ENCODE peak calls at places on chromosome X, in five cellular contexts. V, I, Q, U and R are unnamed samples.

GRCh38 chrX:42362219-42362618 is 415.7 kb downstream of the PPP1R2C start:
- DNase-seq in I (no peak), U (no peak), V (no peak), Q (no peak), R (no peak)

GRCh38 chrX:74179071-74179470 is 124.9 kb upstream of the ZCCHC13 start:
- DNase-seq in Q (no peak), U (no peak), I (no peak), V (no peak), R (no peak)

GRCh38 chrX:107574054-107574683 is 54.1 kb upstream of the PRPS1 start:
- DNase-seq in U (no peak), I (no peak), V (no peak), Q (no peak), R (no peak)

GRCh38 chrX:133685806-133686205 is 270.5 kb upstream of the GPC4 start:
- DNase-seq in I (no peak), U (no peak), V (no peak), Q (no peak), R (peak)

GRCh38 chrX:57643698-57644097 is 36.4 kb downstream of the NLRP2B start:
- DNase-seq in Q (no peak), I (no peak), V (no peak), U (no peak), R (no peak)

GRCh38 chrX:41224606-41225005 is 109.4 kb upstream of the DDX3X start:
- DNase-seq in I (no peak), U (no peak), V (no peak), Q (no peak), R (no peak)

GRCh38 chrX:51899741-51900140 is 6.3 kb downstream of the MAGED1 start:
- DNase-seq in V (no peak), Q (no peak), U (no peak), I (no peak), R (no peak)

GRCh38 chrX:118644378-118644777 is 83.0 kb upstream of the IL13RA1 start:
- DNase-seq in I (peak), V (no peak), U (no peak), Q (peak), R (no peak)

GRCh38 chrX:129649268-129650182 is 5.2 kb downstream of the APLN start:
- DNase-seq in U (no peak), I (no peak), Q (no peak), V (no peak), R (no peak)

GRCh38 chrX:108090474-108091265 is 672 bp downstream of the PSMD10 start:
- DNase-seq in Q (no peak), V (no peak), I (no peak), U (no peak), R (no peak)

GRCh38 chrX:119971184-119971583 is 27.6 kb upstream of the NKAP start:
- DNase-seq in U (no peak), V (no peak), I (no peak), Q (no peak), R (no peak)

GRCh38 chrX:47129879-47130358 is 14.6 kb downstream of the NDUFB11 start:
- DNase-seq in Q (no peak), V (no peak), I (no peak), U (no peak), R (no peak)

GRCh38 chrX:148537556-148538182 is 37.3 kb downstream of the AFF2 start:
- DNase-seq in U (no peak), I (no peak), Q (no peak), V (no peak), R (no peak)

GRCh38 chrX:630007-630921 is at the start of gene SHOX:
- DNase-seq in I (no peak), Q (no peak), V (no peak), U (no peak), R (no peak)

GRCh38 chrX:25442501-25442900 is 426.7 kb upstream of the ARX start:
- DNase-seq in Q (no peak), I (no peak), U (no peak), V (no peak), R (no peak)

GRCh38 chrX:8738588-8739189 is 6.8 kb upstream of the ANOS1 start:
- DNase-seq in U (no peak), I (peak), Q (no peak), V (no peak), R (no peak)

GRCh38 chrX:139078342-139078741 is 366.8 kb upstream of the FGF13 start:
- DNase-seq in U (no peak), Q (no peak), I (no peak), V (no peak), R (no peak)

GRCh38 chrX:17377047-17377692 is 2.2 kb downstream of the NHS start:
- DNase-seq in V (no peak), I (no peak), U (no peak), Q (peak), R (no peak)

GRCh38 chrX:132676561-132677186 is 187.8 kb upstream of the MBNL3 start:
- DNase-seq in Q (no peak), V (no peak), U (no peak), I (no peak), R (no peak)

GRCh38 chrX:101785142-101785541 is 125.5 kb upstream of the ARMCX2 start:
- DNase-seq in U (no peak), Q (no peak), V (no peak), I (no peak), R (no peak)

GRCh38 chrX:54481751-54482150 is 14.3 kb downstream of the FGD1 start:
- DNase-seq in V (no peak), U (no peak), Q (no peak), I (peak), R (no peak)

GRCh38 chrX:77298790-77299189 is 148.4 kb upstream of the FGF16 start:
- DNase-seq in U (no peak), Q (no peak), I (no peak), V (no peak), R (no peak)

GRCh38 chrX:139112432-139112831 is 400.9 kb upstream of the FGF13 start:
- DNase-seq in V (no peak), I (no peak), U (no peak), Q (no peak), R (no peak)

GRCh38 chrX:16268206-16268605 is 100.9 kb downstream of the MAGEB17 start:
- DNase-seq in U (no peak), Q (no peak), I (no peak), V (no peak), R (no peak)

GRCh38 chrX:1493877-1494510 is 41.3 kb upstream of the ASMTL start:
- DNase-seq in Q (no peak), V (no peak), I (no peak), U (no peak), R (no peak)

GRCh38 chrX:68894513-68895338 is 65.9 kb downstream of the EFNB1 start:
- DNase-seq in I (peak), U (no peak), Q (no peak), V (no peak), R (peak)
- H3K9ac ChIP-seq in I (no peak), U (no peak), Q (no peak), V (no peak), R (peak)

GRCh38 chrX:155071694-155072215 is 447 bp downstream of the BRCC3 start:
- DNase-seq in V (no peak), I (no peak), U (no peak), Q (no peak), R (no peak)
- TF ChIP-seq YY1 in V (no peak), I (no peak), U (no peak), Q (no peak), R (no peak)

GRCh38 chrX:114584434-114584943 is 603 bp downstream of the HTR2C start:
- DNase-seq in Q (no peak), V (no peak), I (no peak), U (no peak), R (no peak)

GRCh38 chrX:114582698-114583395 is 1.0 kb upstream of the HTR2C start:
- DNase-seq in V (no peak), U (no peak), I (no peak), Q (no peak), R (no peak)

GRCh38 chrX:114582264-114582632 is 1.6 kb upstream of the HTR2C start:
- DNase-seq in Q (no peak), I (no peak), V (no peak), U (no peak), R (no peak)

GRCh38 chrX:114584983-114585842 is 1.3 kb downstream of the HTR2C start:
- DNase-seq in U (no peak), Q (no peak), V (no peak), I (no peak), R (no peak)

DNA sequence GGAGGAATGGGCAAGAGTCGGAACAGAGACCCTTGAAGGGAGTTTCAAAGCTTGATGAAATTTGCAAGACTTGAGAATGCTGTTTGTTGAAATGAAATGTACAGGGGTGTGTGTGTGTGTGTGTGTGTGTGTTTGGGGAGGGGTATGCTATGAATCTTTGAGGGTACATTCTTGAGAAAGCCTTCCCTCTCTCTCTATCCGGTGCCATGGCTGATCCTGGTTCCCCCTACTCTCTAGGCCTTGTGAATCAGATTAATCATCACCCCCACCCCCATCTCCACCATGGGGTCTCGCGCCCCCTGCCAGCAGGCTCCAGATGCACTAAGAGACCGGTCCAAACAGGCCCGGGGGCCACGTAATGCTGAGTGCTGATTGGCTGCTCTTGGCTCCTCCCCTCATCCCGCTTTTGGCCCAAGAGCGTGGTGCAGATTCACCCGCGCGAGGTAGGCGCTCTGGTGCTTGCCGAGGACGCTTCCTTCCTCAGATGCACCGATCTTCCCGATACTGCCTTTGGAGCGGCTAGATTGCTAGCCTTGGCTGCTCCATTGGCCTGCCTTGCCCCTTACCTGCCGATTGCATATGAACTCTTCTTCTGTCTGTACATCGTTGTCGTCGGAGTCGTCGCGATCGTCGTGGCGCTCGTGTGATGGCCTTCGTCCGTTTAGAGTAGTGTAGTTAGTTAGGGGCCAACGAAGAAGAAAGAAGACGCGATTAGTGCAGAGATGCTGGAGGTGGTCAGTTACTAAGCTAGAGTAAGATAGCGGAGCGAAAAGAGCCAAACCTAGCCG is at the start of gene HTR2C:
- DNase-seq in I (no peak), V (no peak), Q (no peak), U (no peak), R (no peak)
- H3K9ac ChIP-seq in I (no peak), V (no peak), Q (no peak), U (peak), R (no peak)

DNA sequence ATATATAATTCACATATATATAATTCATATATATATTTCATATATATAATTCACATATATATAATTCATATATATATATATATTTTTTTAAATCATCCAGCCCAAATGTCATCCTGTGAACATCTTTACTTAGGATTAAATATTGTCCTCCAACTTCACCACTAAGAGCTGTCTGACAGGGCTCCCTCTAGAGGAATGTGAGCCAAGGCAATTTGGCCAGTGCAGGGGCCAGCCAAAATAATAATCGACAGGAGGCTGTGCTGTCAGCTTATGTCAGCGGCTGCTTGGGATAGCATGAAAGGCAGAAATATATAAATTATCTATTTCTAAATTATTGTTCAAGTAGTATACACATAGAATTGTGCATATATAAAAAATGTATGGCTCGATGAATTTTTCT is 29.5 kb downstream of the EGFL6 start:
- DNase-seq in Q (no peak), U (no peak), I (peak), V (no peak), R (no peak)
- TF ChIP-seq YY1 in Q (no peak), U (no peak), I (no peak), V (no peak), R (no peak)

DNA sequence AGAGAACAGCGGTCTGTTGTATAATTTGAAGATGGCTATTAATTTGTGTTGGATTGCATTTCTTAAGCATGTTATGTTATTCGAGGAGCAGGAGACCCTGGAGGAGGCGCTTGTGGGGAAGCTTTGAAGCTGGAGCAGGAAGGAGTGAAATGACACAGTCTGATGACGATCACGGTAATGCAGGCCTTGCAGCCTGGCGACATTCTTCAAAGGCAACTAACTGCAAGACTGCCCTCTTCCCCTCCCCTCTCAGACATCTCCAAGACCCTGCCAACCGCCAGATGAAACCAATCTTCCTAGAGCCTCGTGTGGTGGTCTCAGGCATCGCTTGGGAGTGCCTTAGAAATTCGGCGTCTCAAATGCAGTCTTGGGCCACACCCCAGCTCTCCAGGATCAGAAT is 16.1 kb downstream of the CLCN4 start:
- DNase-seq in U (no peak), V (no peak), I (no peak), Q (no peak), R (no peak)
- H3K9ac ChIP-seq in U (no peak), V (no peak), I (no peak), Q (no peak), R (peak)

DNA sequence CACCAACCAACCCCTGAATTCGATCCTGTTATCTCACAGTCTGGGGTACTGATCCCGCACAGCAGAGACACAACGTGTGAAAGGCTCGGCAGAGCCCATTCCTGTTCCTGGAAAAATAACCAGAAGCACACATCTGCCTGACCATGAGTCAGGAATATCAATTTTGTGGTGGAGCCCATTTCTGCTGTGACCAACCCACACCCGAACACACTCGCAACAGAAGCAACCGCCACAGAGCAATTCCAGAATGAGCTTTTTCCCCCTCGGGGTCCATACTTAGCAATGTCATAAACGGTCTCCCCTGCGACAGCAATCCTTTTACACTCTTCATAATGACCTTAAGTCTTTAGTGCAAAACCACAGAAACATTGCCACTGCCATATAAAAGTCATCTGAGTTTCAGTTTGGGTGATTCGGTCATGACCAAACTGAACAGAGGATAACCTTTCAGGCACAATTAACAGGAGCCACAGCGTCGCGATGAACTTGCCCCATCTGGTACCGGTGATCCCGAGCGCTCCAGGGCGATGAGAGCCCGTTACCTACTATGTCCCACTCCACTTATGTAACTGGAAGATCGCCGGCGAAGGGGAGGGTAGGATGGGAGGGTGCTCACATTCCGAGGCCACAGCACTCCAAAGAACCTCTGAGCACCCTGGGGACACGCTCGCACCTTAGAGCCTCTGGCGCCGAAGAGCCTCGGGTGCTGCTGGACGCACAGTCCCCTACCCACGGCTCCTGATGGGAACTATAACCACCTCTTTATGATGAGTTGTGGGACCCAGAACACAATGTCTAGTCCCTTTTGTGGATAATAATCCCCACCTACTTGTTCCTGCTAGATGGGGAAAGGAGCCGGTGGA is 1.1 kb downstream of the MECP2 start:
- DNase-seq in V (no peak), I (peak), Q (no peak), U (no peak), R (no peak)
- TF ChIP-seq YY1 in V (no peak), I (peak), Q (no peak), U (no peak), R (no peak)

GRCh38 chrX:110317079-110317819 is 636 bp downstream of the AMMECR1 start:
- DNase-seq in U (no peak), Q (no peak), I (no peak), V (no peak), R (no peak)

GRCh38 chrX:110316351-110317078 is 1.4 kb downstream of the AMMECR1 start:
- DNase-seq in V (no peak), I (no peak), Q (no peak), U (no peak), R (no peak)

GRCh38 chrX:110318664-110318968 is 731 bp upstream of the AMMECR1 start:
- DNase-seq in Q (no peak), V (no peak), U (no peak), I (no peak), R (no peak)

GRCh38 chrX:110317820-110318663 is at the start of gene AMMECR1:
- DNase-seq in U (no peak), Q (peak), V (no peak), I (peak), R (peak)

GRCh38 chrX:110315541-110315940 is 2.3 kb downstream of the AMMECR1 start:
- DNase-seq in I (no peak), V (peak), U (no peak), Q (no peak), R (no peak)
- H3K9ac ChIP-seq in I (peak), V (no peak), U (no peak), Q (no peak), R (no peak)

DNA sequence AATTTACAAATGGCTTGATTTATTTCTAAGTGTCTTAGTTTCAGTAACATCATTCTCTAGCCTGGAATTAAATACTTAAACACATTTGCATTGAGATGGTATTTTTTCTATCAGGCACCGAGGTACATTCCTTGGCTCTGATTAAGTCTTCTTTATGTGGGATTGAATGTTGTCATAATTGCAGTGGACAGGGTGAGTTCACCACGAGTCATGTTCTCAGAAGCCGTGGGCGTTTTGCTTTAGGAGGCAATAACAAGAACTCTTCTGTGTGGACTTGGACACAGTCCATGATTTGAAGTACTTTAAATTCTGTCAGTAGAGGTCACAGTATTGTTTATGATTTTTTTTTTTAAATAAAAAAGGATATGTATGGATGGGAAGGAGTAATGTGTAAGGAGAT is 57.1 kb upstream of the EFHC2 start:
- DNase-seq in I (no peak), U (no peak), V (no peak), Q (peak), R (no peak)
- TF ChIP-seq YY1 in I (no peak), U (no peak), V (no peak), Q (no peak), R (no peak)

GRCh38 chrX:71098951-71099506 is 3.4 kb downstream of the FOXO4 start:
- DNase-seq in I (no peak), U (no peak), Q (no peak), V (no peak), R (peak)
- H3K9ac ChIP-seq in I (no peak), U (no peak), Q (no peak), V (no peak), R (peak)

GRCh38 chrX:10570601-10571000 is 49.8 kb downstream of the MID1 start:
- DNase-seq in I (no peak), V (no peak), U (no peak), Q (no peak), R (no peak)

GRCh38 chrX:10569946-10570345 is 50.4 kb downstream of the MID1 start:
- DNase-seq in U (no peak), V (no peak), I (no peak), Q (no peak), R (no peak)

GRCh38 chrX:10567136-10567535 is 53.2 kb downstream of the MID1 start:
- DNase-seq in I (no peak), V (no peak), Q (no peak), U (no peak), R (no peak)

GRCh38 chrX:10566726-10567097 is 53.7 kb downstream of the MID1 start:
- DNase-seq in V (no peak), Q (no peak), U (no peak), I (no peak), R (no peak)

GRCh38 chrX:10568428-10568827 is 52.0 kb downstream of the MID1 start:
- DNase-seq in U (no peak), V (no peak), Q (no peak), I (no peak), R (no peak)
- TF ChIP-seq YY1 in U (no peak), V (no peak), Q (no peak), I (no peak), R (no peak)